ENCODE peak calls at places on chromosomes 1 and 21, in ten cellular contexts. P is AG10803; B is effector memory CD4-positive, alpha-beta T cell; F is upper lobe of right lung; U is sigmoid colon; Q is breast epithelium; Z is aorta; X is lower lobe of right lung; K is A549; O is psoas muscle. I is an unnamed sample.

GRCh38 chr1:100671604-100672003 is 47.9 kb upstream of the VCAM1 start:
- DNase-seq in P (peak; percentile 59), B (no peak), F (no peak), U (no peak), Q (no peak), Z (no peak), X (no peak), K (no peak), O (no peak), I (no peak)

GRCh38 chr1:11978290-11978689 is 2.0 kb upstream of the MFN2 start:
- DNase-seq in P (no peak), B (no peak), F (no peak), U (no peak), Q (no peak), Z (no peak), X (no peak), K (no peak), O (no peak), I (no peak)

GRCh38 chr1:205680073-205680851 is at the start of gene SLC45A3:
- DNase-seq in P (no peak), B (no peak), F (peak; percentile 73), U (no peak), Q (no peak), Z (no peak), X (peak; percentile 52), K (peak; percentile 69), O (peak; percentile 34), I (peak; percentile 44)

GRCh38 chr1:27591622-27592021 is 12.3 kb downstream of the AHDC1 start:
- DNase-seq in P (no peak), B (no peak), F (no peak), U (no peak), Q (no peak), Z (no peak), X (no peak), K (no peak), O (no peak), I (no peak)

GRCh38 chr1:19477284-19478240 is 7.8 kb downstream of the CAPZB start:
- DNase-seq in P (no peak), B (no peak), F (no peak), U (no peak), Q (no peak), Z (peak; percentile 65), X (peak; percentile 63), K (no peak), O (no peak), I (peak; percentile 85)

GRCh38 chr1:162987866-162988265 is 81.3 kb upstream of the RGS4 start:
- DNase-seq in P (peak; percentile 44), B (no peak), F (no peak), U (no peak), Q (no peak), Z (no peak), X (no peak), K (no peak), O (no peak), I (no peak)

GRCh38 chr1:117559985-117560384 is 45.9 kb upstream of the TENT5C start:
- DNase-seq in P (no peak), B (no peak), F (no peak), U (no peak), Q (no peak), Z (no peak), X (no peak), K (no peak), O (no peak), I (no peak)

GRCh38 chr1:52880226-52880625 is 37.7 kb downstream of the ZYG11A start:
- DNase-seq in P (no peak), B (no peak), F (no peak), U (no peak), Q (no peak), Z (no peak), X (no peak), K (no peak), O (no peak), I (no peak)

GRCh38 chr1:178052650-178053461 is 41.0 kb upstream of the RASAL2 start:
- DNase-seq in P (peak; percentile 69), B (no peak), F (no peak), U (no peak), Q (no peak), Z (no peak), X (no peak), K (no peak), O (no peak), I (no peak)

GRCh38 chr1:14350197-14350596 is 248.3 kb upstream of the KAZN start:
- DNase-seq in P (peak; percentile 29), B (no peak), F (no peak), U (peak; percentile 71), Q (no peak), Z (no peak), X (no peak), K (no peak), O (no peak), I (no peak)

GRCh38 chr1:30744060-30744756 is 13.4 kb downstream of the LAPTM5 start:
- DNase-seq in P (peak; percentile 41), B (peak; percentile 29), F (no peak), U (no peak), Q (no peak), Z (no peak), X (no peak), K (no peak), O (no peak), I (peak; percentile 48)

GRCh38 chr1:75208862-75209261 is 74.7 kb downstream of the LHX8 start:
- DNase-seq in P (no peak), B (no peak), F (no peak), U (no peak), Q (no peak), Z (no peak), X (no peak), K (no peak), O (no peak), I (no peak)

DNA sequence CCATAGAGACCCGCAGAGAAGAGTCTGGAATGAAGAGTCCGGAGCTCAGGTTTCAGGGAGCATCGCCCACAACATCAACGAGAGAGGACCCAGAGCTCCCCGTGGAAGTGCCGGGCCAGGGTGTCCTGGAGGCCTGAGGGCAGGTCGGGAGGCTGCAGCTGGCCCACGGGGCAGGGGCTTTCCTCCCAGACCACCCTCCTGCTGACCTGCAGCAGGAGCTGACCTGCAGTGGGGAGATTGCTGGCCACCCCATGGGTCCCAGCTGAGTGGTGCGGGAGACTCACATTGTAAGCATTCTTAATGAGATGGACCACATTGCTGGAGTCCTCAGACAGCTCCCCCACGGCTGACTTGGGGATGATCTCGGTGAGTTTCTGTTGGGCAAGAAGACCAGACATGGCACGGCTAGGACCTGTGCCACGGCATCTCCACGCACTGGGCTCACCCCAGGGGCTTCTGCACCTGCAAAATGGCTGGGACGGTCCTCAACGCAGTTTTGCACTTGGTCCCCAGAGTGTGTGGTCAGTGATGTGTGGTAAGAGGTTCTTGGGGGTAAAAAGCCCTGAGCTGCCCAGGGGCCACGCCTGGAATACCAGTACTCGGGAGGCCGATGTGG is 21.3 kb upstream of the PTTG1IP start:
- DNase-seq in P (no peak), B (no peak), F (no peak), U (no peak), Q (no peak), Z (no peak), X (peak; percentile 35), K (no peak), O (peak; percentile 7), I (no peak)
- H3K4me3 ChIP-seq in P (no peak overlapping the region), B (no peak overlapping the region), F (no peak overlapping the region), U (no peak overlapping the region), Q (no peak overlapping the region), Z (no peak overlapping the region), X (no peak overlapping the region), K (no peak overlapping the region), O (no peak overlapping the region), I (no peak overlapping the region)

GRCh38 chr21:34574581-34574980 is 40.3 kb downstream of the RCAN1 start:
- DNase-seq in P (peak; percentile 51), B (no peak), F (no peak), U (no peak), Q (no peak), Z (no peak), X (no peak), K (no peak), O (no peak), I (no peak)
- H3K4me3 ChIP-seq in P (no peak overlapping the region), B (no peak overlapping the region), F (no peak overlapping the region), U (no peak overlapping the region), Q (no peak overlapping the region), Z (no peak overlapping the region), X (no peak overlapping the region), K (no peak overlapping the region), O (no peak overlapping the region), I (no peak overlapping the region)

DNA sequence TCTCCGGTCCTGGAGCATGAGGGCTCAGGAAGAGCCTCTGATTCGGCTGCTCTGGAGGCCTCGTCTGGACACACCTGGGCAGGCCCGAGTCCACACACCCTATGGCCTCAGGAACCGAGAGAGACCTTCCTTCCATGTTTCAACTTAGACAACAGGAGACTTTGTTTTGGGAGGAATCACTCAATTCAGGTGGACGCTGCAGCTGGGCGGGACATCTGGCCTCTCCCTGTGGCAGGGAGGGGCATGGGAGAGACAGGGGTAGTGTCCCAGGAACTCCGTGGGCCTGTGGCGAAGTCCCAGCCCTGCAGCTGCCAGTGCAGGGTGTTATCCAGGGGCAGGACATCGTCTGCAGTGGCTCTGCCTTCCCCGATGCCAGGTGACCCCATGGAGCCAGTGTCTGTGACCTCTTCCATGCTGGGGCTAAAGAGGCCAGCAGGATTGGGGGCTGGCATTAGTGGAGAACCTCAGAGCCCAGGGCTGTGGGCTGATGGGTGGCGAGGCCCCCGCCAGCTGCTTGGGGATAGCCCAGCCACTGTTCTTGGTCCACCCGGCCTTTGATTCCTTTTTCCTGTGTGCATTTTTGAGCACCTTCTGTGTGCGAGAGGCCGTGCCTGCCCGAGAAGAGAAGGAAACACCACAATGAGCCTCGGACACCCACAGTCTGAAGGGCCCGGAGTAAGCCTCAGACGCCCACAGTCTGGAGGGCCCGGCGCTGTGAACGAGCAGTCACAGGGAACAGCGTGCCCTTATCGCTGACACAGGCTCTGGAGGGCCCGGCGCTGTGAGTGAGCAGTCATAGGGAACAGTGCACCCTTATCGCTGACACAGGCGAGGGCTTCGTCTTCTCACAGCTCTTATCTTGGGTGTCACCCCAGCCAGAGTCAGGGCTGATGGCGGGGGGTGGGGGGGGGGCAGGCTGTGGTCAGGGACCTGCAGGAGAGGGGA is 6.2 kb downstream of the COL18A1 start:
- DNase-seq in P (no peak), B (no peak), F (no peak), U (peak; percentile 63), Q (no peak), Z (peak; percentile 45), X (no peak), K (no peak), O (peak; percentile 15), I (no peak)
- H3K4me3 ChIP-seq in P (no peak overlapping the region), B (no peak overlapping the region), F (no peak overlapping the region), U (no peak overlapping the region), Q (peak overlapping the region; percentile 46), Z (no peak overlapping the region), X (no peak overlapping the region), K (no peak overlapping the region), O (no peak overlapping the region), I (no peak overlapping the region)

DNA sequence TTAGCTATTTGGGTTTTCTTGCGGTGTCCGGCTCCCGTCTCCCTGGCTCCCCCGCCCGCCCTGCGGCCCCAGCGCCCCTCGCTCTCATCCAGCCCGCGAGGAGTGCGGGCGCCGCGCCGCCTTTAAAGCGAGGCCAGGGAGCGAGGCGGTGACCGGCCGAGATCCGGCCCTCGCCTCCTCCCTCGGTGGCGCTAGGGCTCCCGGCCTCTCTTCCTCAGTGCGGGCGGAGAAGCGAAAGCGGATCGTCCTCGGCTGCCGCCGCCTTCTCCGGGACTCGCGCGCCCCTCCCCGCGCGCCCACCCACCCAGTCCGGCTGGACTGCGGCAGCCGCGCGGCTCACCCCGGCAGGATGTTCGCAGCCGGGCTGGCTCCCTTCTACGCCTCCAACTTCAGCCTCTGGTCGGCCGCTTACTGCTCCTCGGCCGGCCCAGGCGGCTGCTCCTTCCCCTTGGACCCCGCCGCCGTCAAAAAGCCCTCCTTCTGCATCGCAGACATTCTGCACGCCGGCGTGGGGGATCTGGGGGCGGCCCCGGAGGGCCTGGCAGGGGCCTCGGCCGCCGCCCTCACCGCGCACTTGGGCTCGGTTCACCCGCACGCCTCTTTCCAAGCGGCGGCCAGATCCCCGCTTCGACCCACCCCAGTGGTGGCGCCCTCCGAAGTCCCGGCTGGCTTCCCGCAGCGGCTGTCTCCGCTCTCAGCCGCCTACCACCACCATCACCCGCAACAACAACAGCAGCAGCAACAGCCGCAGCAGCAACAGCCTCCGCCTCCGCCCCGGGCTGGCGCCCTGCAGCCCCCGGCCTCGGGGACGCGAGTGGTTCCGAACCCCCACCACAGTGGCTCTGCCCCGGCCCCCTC is 495 bp downstream of the HLX start:
- DNase-seq in P (peak; percentile 44), B (no peak), F (peak; percentile 81), U (no peak), Q (no peak), Z (peak; percentile 78), X (peak; percentile 69), K (peak; percentile 67), O (peak; percentile 75), I (no peak)
- H3K4me3 ChIP-seq in P (peak overlapping the region; percentile 80), B (peak overlapping the region; percentile 58), F (peak overlapping the region; percentile 70), U (peak overlapping the region; percentile 97), Q (peak overlapping the region; percentile 83), Z (peak overlapping the region; percentile 72), X (peak overlapping the region; percentile 81), K (peak overlapping the region; percentile 73), O (peak overlapping the region; percentile 100), I (no peak overlapping the region)